ENCODE peak calls at places on chromosomes 6 and 20, in ten cellular contexts. One of them, this sample, is unnamed.

GRCh38 chr20:18533491-18533890 is 25.8 kb downstream of the SEC23B start:
- DNase-seq in thoracic aorta: no peak
- DNase-seq in endodermal cell: no peak
- DNase-seq in BE2C: no peak
- DNase-seq in RWPE2: no peak
- DNase-seq in AG04449: no peak
- DNase-seq in K562: no peak
- DNase-seq in neuronal stem cell: no peak
- DNase-seq in AG04450: no peak
- DNase-seq in tibial artery: no peak
- DNase-seq in this sample: no peak

GRCh38 chr6:113651120-113651519 is 206.0 kb upstream of the MARCKS start:
- DNase-seq in thoracic aorta: no peak
- DNase-seq in endodermal cell: no peak
- DNase-seq in BE2C: no peak
- DNase-seq in RWPE2: no peak
- DNase-seq in AG04449: no peak
- DNase-seq in K562: no peak
- DNase-seq in neuronal stem cell: no peak
- DNase-seq in AG04450: no peak
- DNase-seq in tibial artery: no peak
- DNase-seq in this sample: peak

GRCh38 chr20:38706482-38706881 is 17.8 kb upstream of the SLC32A1 start:
- DNase-seq in thoracic aorta: no peak
- DNase-seq in endodermal cell: peak
- DNase-seq in BE2C: peak
- DNase-seq in RWPE2: peak
- DNase-seq in AG04449: no peak
- DNase-seq in K562: no peak
- DNase-seq in neuronal stem cell: no peak
- DNase-seq in AG04450: no peak
- DNase-seq in tibial artery: no peak
- DNase-seq in this sample: no peak

GRCh38 chr6:52230685-52231084 is 13.6 kb downstream of the IL17F start:
- DNase-seq in thoracic aorta: no peak
- DNase-seq in endodermal cell: no peak
- DNase-seq in BE2C: no peak
- DNase-seq in RWPE2: no peak
- DNase-seq in AG04449: no peak
- DNase-seq in K562: no peak
- DNase-seq in neuronal stem cell: no peak
- DNase-seq in AG04450: no peak
- DNase-seq in tibial artery: no peak
- DNase-seq in this sample: no peak

GRCh38 chr6:157034433-157035230 is 257.5 kb downstream of the ARID1B start:
- DNase-seq in thoracic aorta: no peak
- DNase-seq in endodermal cell: no peak
- DNase-seq in BE2C: no peak
- DNase-seq in RWPE2: no peak
- DNase-seq in AG04449: no peak
- DNase-seq in K562: peak
- DNase-seq in neuronal stem cell: no peak
- DNase-seq in AG04450: no peak
- DNase-seq in tibial artery: no peak
- DNase-seq in this sample: no peak

GRCh38 chr6:39430968-39431523 is 108.5 kb upstream of the KCNK16 start:
- DNase-seq in thoracic aorta: no peak
- DNase-seq in endodermal cell: peak
- DNase-seq in BE2C: peak
- DNase-seq in RWPE2: no peak
- DNase-seq in AG04449: no peak
- DNase-seq in K562: no peak
- DNase-seq in neuronal stem cell: no peak
- DNase-seq in AG04450: no peak
- DNase-seq in tibial artery: peak
- DNase-seq in this sample: no peak

GRCh38 chr20:17343091-17343490 is 116.3 kb downstream of the PCSK2 start:
- DNase-seq in thoracic aorta: no peak
- DNase-seq in endodermal cell: no peak
- DNase-seq in BE2C: no peak
- DNase-seq in RWPE2: no peak
- DNase-seq in AG04449: no peak
- DNase-seq in K562: no peak
- DNase-seq in neuronal stem cell: no peak
- DNase-seq in AG04450: no peak
- DNase-seq in tibial artery: no peak
- DNase-seq in this sample: no peak

GRCh38 chr6:149094156-149094555 is 223.4 kb upstream of the TAB2 start:
- DNase-seq in thoracic aorta: no peak
- DNase-seq in endodermal cell: peak
- DNase-seq in BE2C: no peak
- DNase-seq in RWPE2: no peak
- DNase-seq in AG04449: no peak
- DNase-seq in K562: no peak
- DNase-seq in neuronal stem cell: no peak
- DNase-seq in AG04450: no peak
- DNase-seq in tibial artery: no peak
- DNase-seq in this sample: no peak

GRCh38 chr20:63059684-63060056 is 52.9 kb upstream of the BHLHE23 start:
- DNase-seq in thoracic aorta: no peak
- DNase-seq in endodermal cell: peak
- DNase-seq in BE2C: no peak
- DNase-seq in RWPE2: peak
- DNase-seq in AG04449: no peak
- DNase-seq in K562: no peak
- DNase-seq in neuronal stem cell: no peak
- DNase-seq in AG04450: no peak
- DNase-seq in tibial artery: peak
- DNase-seq in this sample: no peak

GRCh38 chr6:10745116-10745515 is 2.5 kb upstream of the TMEM14B start:
- DNase-seq in thoracic aorta: no peak
- DNase-seq in endodermal cell: no peak
- DNase-seq in BE2C: no peak
- DNase-seq in RWPE2: no peak
- DNase-seq in AG04449: no peak
- DNase-seq in K562: no peak
- DNase-seq in neuronal stem cell: no peak
- DNase-seq in AG04450: no peak
- DNase-seq in tibial artery: no peak
- DNase-seq in this sample: no peak

GRCh38 chr6:77063494-77063893 is 399.8 kb downstream of the HTR1B start:
- DNase-seq in thoracic aorta: no peak
- DNase-seq in endodermal cell: no peak
- DNase-seq in BE2C: no peak
- DNase-seq in RWPE2: no peak
- DNase-seq in AG04449: no peak
- DNase-seq in K562: no peak
- DNase-seq in neuronal stem cell: no peak
- DNase-seq in AG04450: no peak
- DNase-seq in tibial artery: no peak
- DNase-seq in this sample: no peak

GRCh38 chr6:3794092-3794491 is 42.6 kb upstream of the PXDC1 start:
- DNase-seq in thoracic aorta: no peak
- DNase-seq in endodermal cell: no peak
- DNase-seq in BE2C: no peak
- DNase-seq in RWPE2: no peak
- DNase-seq in AG04449: no peak
- DNase-seq in K562: no peak
- DNase-seq in neuronal stem cell: no peak
- DNase-seq in AG04450: no peak
- DNase-seq in tibial artery: no peak
- DNase-seq in this sample: no peak

GRCh38 chr6:3797231-3798200 is 46.0 kb upstream of the PXDC1 start:
- DNase-seq in thoracic aorta: no peak
- DNase-seq in endodermal cell: no peak
- DNase-seq in BE2C: no peak
- DNase-seq in RWPE2: no peak
- DNase-seq in AG04449: peak
- DNase-seq in K562: no peak
- DNase-seq in neuronal stem cell: no peak
- DNase-seq in AG04450: peak
- DNase-seq in tibial artery: no peak
- DNase-seq in this sample: no peak

GRCh38 chr6:3798211-3798909 is 46.8 kb upstream of the PXDC1 start:
- DNase-seq in thoracic aorta: no peak
- DNase-seq in endodermal cell: no peak
- DNase-seq in BE2C: no peak
- DNase-seq in RWPE2: no peak
- DNase-seq in AG04449: no peak
- DNase-seq in K562: no peak
- DNase-seq in neuronal stem cell: no peak
- DNase-seq in AG04450: no peak
- DNase-seq in tibial artery: no peak
- DNase-seq in this sample: no peak

GRCh38 chr6:3795836-3796395 is 44.4 kb upstream of the PXDC1 start:
- DNase-seq in thoracic aorta: no peak
- DNase-seq in endodermal cell: no peak
- DNase-seq in BE2C: no peak
- DNase-seq in RWPE2: no peak
- DNase-seq in AG04449: no peak
- DNase-seq in K562: no peak
- DNase-seq in neuronal stem cell: no peak
- DNase-seq in AG04450: no peak
- DNase-seq in tibial artery: no peak
- DNase-seq in this sample: no peak

GRCh38 chr6:3796396-3796795 is 44.9 kb upstream of the PXDC1 start:
- DNase-seq in thoracic aorta: no peak
- DNase-seq in endodermal cell: no peak
- DNase-seq in BE2C: no peak
- DNase-seq in RWPE2: no peak
- DNase-seq in AG04449: no peak
- DNase-seq in K562: no peak
- DNase-seq in neuronal stem cell: no peak
- DNase-seq in AG04450: no peak
- DNase-seq in tibial artery: no peak
- DNase-seq in this sample: no peak
- H3K4me3 ChIP-seq in thoracic aorta: no peak
- H3K4me3 ChIP-seq in endodermal cell: no peak
- H3K4me3 ChIP-seq in BE2C: no peak
- H3K4me3 ChIP-seq in RWPE2: no peak
- H3K4me3 ChIP-seq in AG04449: no peak
- H3K4me3 ChIP-seq in K562: no peak
- H3K4me3 ChIP-seq in neuronal stem cell: no peak
- H3K4me3 ChIP-seq in AG04450: no peak
- H3K4me3 ChIP-seq in tibial artery: no peak
- H3K4me3 ChIP-seq in this sample: no peak

DNA sequence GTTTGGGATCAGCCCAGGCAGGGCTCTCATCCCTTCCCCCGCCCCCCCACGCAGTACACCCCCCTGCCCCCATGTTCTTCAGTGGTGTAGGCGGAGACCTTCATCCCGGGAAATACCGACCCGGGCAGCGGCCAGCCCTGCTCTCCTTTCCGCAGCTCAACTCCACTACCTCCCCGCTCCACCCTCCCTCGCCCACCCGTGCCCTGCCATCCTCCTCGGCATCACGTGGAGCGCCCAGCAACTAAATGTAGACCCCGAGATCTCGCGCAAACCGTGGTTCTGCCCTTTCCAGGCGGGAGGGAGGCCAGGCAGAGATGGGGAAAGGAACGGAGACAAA is 1932.2 kb upstream of the DEFB115 start:
- DNase-seq in thoracic aorta: no peak
- DNase-seq in endodermal cell: no peak
- DNase-seq in BE2C: no peak
- DNase-seq in RWPE2: peak
- DNase-seq in AG04449: no peak
- DNase-seq in K562: no peak
- DNase-seq in neuronal stem cell: no peak
- DNase-seq in AG04450: no peak
- DNase-seq in tibial artery: no peak
- DNase-seq in this sample: no peak
- H3K4me3 ChIP-seq in thoracic aorta: peak
- H3K4me3 ChIP-seq in endodermal cell: no peak
- H3K4me3 ChIP-seq in BE2C: peak
- H3K4me3 ChIP-seq in RWPE2: no peak
- H3K4me3 ChIP-seq in AG04449: no peak
- H3K4me3 ChIP-seq in K562: no peak
- H3K4me3 ChIP-seq in neuronal stem cell: no peak
- H3K4me3 ChIP-seq in AG04450: no peak
- H3K4me3 ChIP-seq in tibial artery: no peak
- H3K4me3 ChIP-seq in this sample: no peak

GRCh38 chr6:33577718-33578117 is 2.4 kb downstream of the BAK1 start:
- DNase-seq in thoracic aorta: no peak
- DNase-seq in endodermal cell: no peak
- DNase-seq in BE2C: no peak
- DNase-seq in RWPE2: no peak
- DNase-seq in AG04449: no peak
- DNase-seq in K562: no peak
- DNase-seq in neuronal stem cell: no peak
- DNase-seq in AG04450: no peak
- DNase-seq in tibial artery: no peak
- DNase-seq in this sample: no peak
- H3K4me3 ChIP-seq in thoracic aorta: peak
- H3K4me3 ChIP-seq in endodermal cell: no peak
- H3K4me3 ChIP-seq in BE2C: no peak
- H3K4me3 ChIP-seq in RWPE2: no peak
- H3K4me3 ChIP-seq in AG04449: no peak
- H3K4me3 ChIP-seq in K562: no peak
- H3K4me3 ChIP-seq in neuronal stem cell: no peak
- H3K4me3 ChIP-seq in AG04450: no peak
- H3K4me3 ChIP-seq in tibial artery: no peak
- H3K4me3 ChIP-seq in this sample: no peak

GRCh38 chr6:122778334-122778733 is 1.2 kb upstream of the FABP7 start:
- DNase-seq in thoracic aorta: no peak
- DNase-seq in endodermal cell: peak
- DNase-seq in BE2C: no peak
- DNase-seq in RWPE2: no peak
- DNase-seq in AG04449: no peak
- DNase-seq in K562: no peak
- DNase-seq in neuronal stem cell: no peak
- DNase-seq in AG04450: no peak
- DNase-seq in tibial artery: no peak
- DNase-seq in this sample: no peak

GRCh38 chr6:122780114-122780513 is 598 bp downstream of the FABP7 start:
- DNase-seq in thoracic aorta: no peak
- DNase-seq in endodermal cell: no peak
- DNase-seq in BE2C: no peak
- DNase-seq in RWPE2: no peak
- DNase-seq in AG04449: no peak
- DNase-seq in K562: no peak
- DNase-seq in neuronal stem cell: no peak
- DNase-seq in AG04450: no peak
- DNase-seq in tibial artery: no peak
- DNase-seq in this sample: no peak

GRCh38 chr6:122781716-122782115 is 2.2 kb downstream of the FABP7 start:
- DNase-seq in thoracic aorta: no peak
- DNase-seq in endodermal cell: no peak
- DNase-seq in BE2C: no peak
- DNase-seq in RWPE2: no peak
- DNase-seq in AG04449: no peak
- DNase-seq in K562: no peak
- DNase-seq in neuronal stem cell: no peak
- DNase-seq in AG04450: no peak
- DNase-seq in tibial artery: no peak
- DNase-seq in this sample: no peak

GRCh38 chr6:122778961-122779671 is 400 bp upstream of the FABP7 start:
- DNase-seq in thoracic aorta: no peak
- DNase-seq in endodermal cell: peak
- DNase-seq in BE2C: no peak
- DNase-seq in RWPE2: no peak
- DNase-seq in AG04449: no peak
- DNase-seq in K562: no peak
- DNase-seq in neuronal stem cell: peak
- DNase-seq in AG04450: no peak
- DNase-seq in tibial artery: no peak
- DNase-seq in this sample: no peak

GRCh38 chr6:122779672-122780066 is at the start of gene FABP7:
- DNase-seq in thoracic aorta: no peak
- DNase-seq in endodermal cell: no peak
- DNase-seq in BE2C: no peak
- DNase-seq in RWPE2: no peak
- DNase-seq in AG04449: no peak
- DNase-seq in K562: no peak
- DNase-seq in neuronal stem cell: no peak
- DNase-seq in AG04450: no peak
- DNase-seq in tibial artery: no peak
- DNase-seq in this sample: no peak
- H3K4me3 ChIP-seq in thoracic aorta: no peak
- H3K4me3 ChIP-seq in endodermal cell: peak
- H3K4me3 ChIP-seq in BE2C: no peak
- H3K4me3 ChIP-seq in RWPE2: no peak
- H3K4me3 ChIP-seq in AG04449: no peak
- H3K4me3 ChIP-seq in K562: no peak
- H3K4me3 ChIP-seq in neuronal stem cell: peak
- H3K4me3 ChIP-seq in AG04450: no peak
- H3K4me3 ChIP-seq in tibial artery: no peak
- H3K4me3 ChIP-seq in this sample: no peak

This sample was measured in HFF-Myc.